ENCODE peak calls at places on chromosome 10, in four cellular contexts. H is HL-60, J is WTC11, A is AG10803. S is an unnamed sample.

GRCh38 chr10:1346201-1346600 is 290.0 kb downstream of the WDR37 start:
- DNase-seq in H (no peak), A (no peak), J (no peak), S (no peak)

GRCh38 chr10:68096913-68097509 is 12.3 kb upstream of the MYPN start:
- DNase-seq in H (no peak), A (peak), J (no peak), S (no peak)

GRCh38 chr10:17428616-17429097 is 25.7 kb downstream of the ST8SIA6 start:
- DNase-seq in H (no peak), A (no peak), J (no peak), S (no peak)

GRCh38 chr10:118582511-118582910 is 12.9 kb downstream of the PRLHR start:
- DNase-seq in H (no peak), A (no peak), J (no peak), S (no peak)

GRCh38 chr10:69057261-69057950 is 30.5 kb upstream of the SRGN start:
- DNase-seq in J (no peak), A (no peak), H (peak), S (no peak)

GRCh38 chr10:119412831-119413737 is 129.4 kb downstream of the RGS10 start:
- DNase-seq in H (no peak), A (peak), J (peak), S (no peak)

GRCh38 chr10:119575506-119575905 is 21.3 kb downstream of the TIAL1 start:
- DNase-seq in J (no peak), H (no peak), A (peak), S (no peak)

GRCh38 chr10:102068216-102068615 is 3.1 kb downstream of the HPS6 start:
- DNase-seq in H (no peak), J (no peak), A (peak), S (no peak)

GRCh38 chr10:44233561-44234470 is 151.1 kb downstream of the CXCL12 start:
- DNase-seq in H (no peak), J (peak), A (no peak), S (no peak)

GRCh38 chr10:113711142-113711541 is 31.4 kb downstream of the CASP7 start:
- DNase-seq in H (no peak), A (no peak), J (no peak), S (no peak)

DNA sequence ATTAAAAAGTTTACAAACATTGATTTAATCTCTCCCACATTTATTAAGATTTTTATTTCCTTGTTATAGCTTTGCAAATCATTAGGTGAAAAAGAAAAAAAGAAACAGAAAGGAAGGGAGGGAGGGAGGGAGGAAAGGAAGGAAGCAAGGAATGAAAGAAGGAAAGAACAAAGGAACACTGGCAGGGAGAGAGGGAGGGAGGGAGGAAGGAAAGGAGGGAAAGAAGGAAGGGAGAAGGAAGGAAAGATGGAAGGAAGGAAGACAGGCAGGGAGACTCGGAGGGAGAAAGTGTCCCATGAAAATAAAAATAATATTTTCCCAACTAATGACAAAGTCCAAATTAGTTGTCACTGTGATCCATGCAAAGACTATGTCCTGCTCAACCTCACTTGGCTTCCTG is 6.3 kb upstream of the ITGA8 start:
- DNase-seq in A (no peak), H (no peak), J (no peak), S (no peak)
- TF ChIP-seq CTCF in A (no peak), H (no peak), J (no peak), S (no peak)

DNA sequence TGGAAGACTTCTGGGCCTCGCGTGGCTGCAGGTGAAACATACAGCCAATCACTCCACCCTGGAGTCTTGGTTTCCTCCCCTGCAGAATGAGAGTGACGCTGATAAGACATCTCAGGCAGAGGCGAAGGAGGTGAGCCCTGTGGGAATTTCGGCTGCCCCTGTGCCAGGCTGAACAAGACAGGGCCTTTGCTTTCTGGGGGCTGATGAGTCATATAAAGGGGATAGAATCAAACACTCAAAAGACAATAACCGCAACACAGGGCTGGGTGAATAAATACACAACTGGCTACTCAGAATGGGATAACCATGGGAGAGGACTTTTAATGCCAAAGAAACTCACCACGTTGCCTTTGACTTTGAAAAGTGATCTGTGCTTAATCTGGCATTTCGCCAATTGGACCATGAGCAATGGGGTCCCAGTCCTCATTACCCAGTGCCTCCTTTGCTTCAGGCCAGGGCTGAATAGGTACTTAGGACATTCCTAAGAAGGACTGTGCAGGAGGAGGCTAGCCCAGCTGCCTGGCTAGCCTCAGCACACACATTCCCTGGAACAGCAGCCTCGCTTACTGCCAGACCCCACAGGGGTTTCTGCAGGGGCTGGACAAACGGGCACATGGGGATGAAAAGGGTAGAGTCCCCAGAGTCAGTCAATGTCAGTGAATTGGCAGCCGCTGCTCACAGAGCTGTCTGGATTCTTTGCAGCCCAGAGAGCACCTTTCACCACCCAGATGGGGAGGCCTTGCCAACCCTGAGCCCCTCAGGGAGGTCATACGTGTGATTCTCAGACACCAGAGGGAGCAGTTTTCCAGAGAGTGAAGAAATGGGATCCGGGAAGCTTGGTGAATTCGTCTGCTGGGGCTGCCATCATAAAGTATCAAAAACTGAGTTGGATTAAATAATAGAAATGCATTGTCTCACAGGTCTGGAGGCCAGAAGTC is 143.5 kb downstream of the KCNMA1 start:
- DNase-seq in A (peak), H (no peak), J (peak), S (no peak)
- TF ChIP-seq CTCF in A (peak), H (no peak), J (peak), S (no peak)

DNA sequence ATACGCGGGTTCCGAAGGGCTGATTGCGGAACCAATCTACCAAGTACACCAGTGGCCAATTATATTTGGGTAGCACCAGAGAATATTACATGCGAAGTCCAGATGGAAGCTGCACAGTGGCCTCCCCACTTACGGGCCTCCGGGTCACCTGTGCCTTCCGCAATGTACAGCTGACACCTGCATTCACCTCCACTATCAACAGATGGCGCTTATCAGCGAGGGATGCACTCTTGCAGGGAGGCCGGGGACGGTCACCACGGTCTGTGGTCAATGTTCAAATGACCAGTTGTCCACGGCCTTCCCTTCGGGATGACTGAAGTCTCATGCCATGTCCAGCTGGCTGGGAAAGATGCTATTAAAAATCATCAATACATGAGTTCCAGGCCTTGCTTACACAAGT is 47.6 kb downstream of the SLIT1 start:
- DNase-seq in J (peak), H (no peak), A (no peak), S (no peak)
- TF ChIP-seq CTCF in J (no peak), H (no peak), A (no peak), S (no peak)

DNA sequence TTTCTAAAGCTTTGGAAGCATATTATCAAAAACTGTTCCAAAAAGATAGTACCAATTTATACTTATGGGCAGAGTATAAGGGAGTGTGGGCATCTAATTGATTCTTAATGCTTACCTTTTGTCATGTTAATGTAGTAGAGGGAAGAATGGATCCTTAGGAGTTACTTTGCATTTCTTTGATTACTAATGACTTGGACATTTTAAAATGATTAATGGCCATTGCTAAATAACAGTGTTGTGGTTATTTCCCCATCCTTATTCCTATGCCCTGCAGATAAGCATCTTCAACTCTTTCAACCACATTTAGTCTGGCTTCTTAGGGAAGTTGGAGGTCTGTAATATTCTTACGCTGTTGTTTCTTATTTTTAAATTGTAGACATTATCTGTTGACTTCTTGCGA is 37.1 kb downstream of the KAT6B start:
- DNase-seq in H (no peak), A (peak), J (no peak), S (no peak)
- TF ChIP-seq CTCF in H (no peak), A (no peak), J (no peak), S (no peak)

DNA sequence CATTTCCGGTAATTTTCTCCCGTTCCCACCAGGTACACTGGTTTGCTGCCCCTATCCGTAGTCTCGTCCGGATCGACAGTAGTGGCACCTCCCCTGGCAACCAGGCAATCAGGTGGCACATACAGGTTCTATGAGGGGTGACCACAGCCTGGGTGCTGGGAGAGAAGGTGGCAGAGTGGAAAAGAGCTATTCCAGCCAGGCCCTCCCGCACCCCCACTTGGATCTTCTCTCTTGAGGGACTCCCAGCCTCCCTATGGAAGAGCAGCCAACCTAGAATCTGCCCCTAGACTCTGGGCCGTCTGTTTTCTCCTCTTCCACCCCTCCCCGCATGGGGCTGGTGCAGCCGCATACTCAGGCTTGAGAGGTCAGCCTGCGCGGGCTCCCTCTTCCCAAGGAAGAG is 58.6 kb downstream of the GPR26 start:
- DNase-seq in J (no peak), H (no peak), A (no peak), S (no peak)
- TF ChIP-seq CTCF in J (no peak), H (no peak), A (no peak), S (no peak)